ENCODE peak calls at places on chromosomes 11 and 22, in five cellular contexts. A is GM12891; H is NAMALWA; T is CD4-positive, alpha-beta memory T cell; M is AG04450. V is an unnamed sample.

GRCh38 chr11:129260750-129261149 is 68.6 kb upstream of the ARHGAP32 start:
- DNase-seq in A (no peak), H (no peak), T (no peak), M (no peak), V (no peak)

GRCh38 chr11:119433369-119433749 is 10.4 kb upstream of the THY1 start:
- DNase-seq in A (no peak), H (no peak), T (no peak), M (no peak), V (no peak)

GRCh38 chr11:73195191-73196007 is 22.7 kb upstream of the P2RY2 start:
- DNase-seq in A (no peak), H (no peak), T (no peak), M (no peak), V (no peak)

GRCh38 chr11:7612056-7612660 is 61.1 kb downstream of the CYB5R2 start:
- DNase-seq in A (no peak), H (no peak), T (no peak), M (no peak), V (no peak)

GRCh38 chr22:44309137-44309536 is 3.6 kb downstream of the SHISAL1 start:
- DNase-seq in A (no peak), H (no peak), T (no peak), M (peak), V (peak)

GRCh38 chr11:35036642-35037041 is 102.3 kb upstream of the CD44 start:
- DNase-seq in A (no peak), H (no peak), T (no peak), M (no peak), V (no peak)

GRCh38 chr11:61971177-61972111 is 4.0 kb upstream of the FTH1 start:
- DNase-seq in A (peak), H (peak), T (no peak), M (peak), V (peak)

GRCh38 chr11:76667271-76667818 is 3.2 kb downstream of the LRRC32 start:
- DNase-seq in A (no peak), H (no peak), T (no peak), M (no peak), V (no peak)

GRCh38 chr11:116427903-116428637 is 344.7 kb downstream of the BUD13 start:
- DNase-seq in A (no peak), H (no peak), T (no peak), M (no peak), V (no peak)

GRCh38 chr11:134668076-134668475 is 256.0 kb upstream of the B3GAT1 start:
- DNase-seq in A (no peak), H (no peak), T (no peak), M (no peak), V (no peak)

GRCh38 chr11:1747753-1748466 is 2.5 kb downstream of the IFITM10 start:
- DNase-seq in A (no peak), H (no peak), T (no peak), M (no peak), V (no peak)

GRCh38 chr11:37100008-37100407 is 502.0 kb upstream of the RAG2 start:
- DNase-seq in A (no peak), H (no peak), T (no peak), M (no peak), V (no peak)

GRCh38 chr11:128725630-128726461 is 32.0 kb downstream of the FLI1 start:
- DNase-seq in A (no peak), H (peak), T (peak), M (peak), V (peak)

GRCh38 chr11:69104212-69104855 is 51.4 kb upstream of the SMIM38 start:
- DNase-seq in A (no peak), H (no peak), T (no peak), M (no peak), V (no peak)

GRCh38 chr11:19013181-19013857 is 47.2 kb downstream of the MRGPRX2 start:
- DNase-seq in A (no peak), H (peak), T (no peak), M (no peak), V (no peak)

GRCh38 chr11:6862961-6863360 is at the start of gene OR10A2:
- DNase-seq in A (no peak), H (no peak), T (no peak), M (no peak), V (no peak)

GRCh38 chr22:47918936-47919505 is 1156.6 kb downstream of the TBC1D22A start:
- DNase-seq in A (no peak), H (no peak), T (no peak), M (no peak), V (no peak)

GRCh38 chr11:3087821-3088800 is 30.9 kb upstream of the CARS1 start:
- DNase-seq in A (no peak), H (no peak), T (no peak), M (no peak), V (no peak)

GRCh38 chr22:33095661-33096060 is 37.5 kb upstream of the SYN3 start:
- DNase-seq in A (no peak), H (no peak), T (no peak), M (no peak), V (no peak)

GRCh38 chr11:12160680-12161079 is 50.3 kb downstream of the MICAL2 start:
- DNase-seq in A (no peak), H (no peak), T (no peak), M (no peak), V (no peak)

GRCh38 chr11:122686106-122686505 is 30.6 kb downstream of the UBASH3B start:
- DNase-seq in A (no peak), H (no peak), T (no peak), M (no peak), V (no peak)

GRCh38 chr11:2101171-2101675 is 38.0 kb downstream of the IGF2 start:
- DNase-seq in A (no peak), H (no peak), T (no peak), M (no peak), V (no peak)

GRCh38 chr11:15903246-15903645 is 453.1 kb downstream of the SOX6 start:
- DNase-seq in A (no peak), H (no peak), T (no peak), M (no peak), V (no peak)

GRCh38 chr22:36946436-36947158 is 33.2 kb downstream of the CSF2RB start:
- DNase-seq in A (no peak), H (no peak), T (no peak), M (no peak), V (no peak)

GRCh38 chr11:24312464-24313238 is 184.2 kb upstream of the LUZP2 start:
- DNase-seq in A (no peak), H (no peak), T (no peak), M (peak), V (no peak)

GRCh38 chr11:5289696-5290095 is 12.1 kb downstream of the OR51B4 start:
- DNase-seq in A (no peak), H (no peak), T (no peak), M (no peak), V (no peak)

GRCh38 chr22:49270595-49271368 is 556.9 kb downstream of the BRD1 start:
- DNase-seq in A (no peak), H (no peak), T (no peak), M (no peak), V (no peak)

GRCh38 chr11:87187930-87188329 is 150.2 kb downstream of the TMEM135 start:
- DNase-seq in A (no peak), H (no peak), T (no peak), M (no peak), V (no peak)

GRCh38 chr11:100562102-100562501 is 125.0 kb upstream of the ARHGAP42 start:
- DNase-seq in A (no peak), H (no peak), T (no peak), M (peak), V (peak)

GRCh38 chr11:125063429-125064043 is 431 bp downstream of the SLC37A2 start:
- DNase-seq in A (no peak), H (no peak), T (peak), M (no peak), V (no peak)

GRCh38 chr11:9566561-9567063 is 6.9 kb upstream of the WEE1 start:
- DNase-seq in A (no peak), H (no peak), T (no peak), M (no peak), V (peak)

GRCh38 chr11:122656073-122656630 is 630 bp downstream of the UBASH3B start:
- DNase-seq in A (peak), H (peak), T (no peak), M (no peak), V (no peak)

GRCh38 chr11:46357483-46357936 is 10.2 kb downstream of the DGKZ start:
- DNase-seq in A (no peak), H (no peak), T (no peak), M (no peak), V (no peak)

GRCh38 chr22:42308887-42309468 is 38.5 kb upstream of the TCF20 start:
- DNase-seq in A (no peak), H (no peak), T (no peak), M (no peak), V (no peak)

V was measured in AG09309.